ENCODE peak calls at places on chromosomes 1 and 21, in nine cellular contexts. V is heart right ventricle; T is HCT116; F is ACHN; D is activated CD4-positive, alpha-beta T cell treated with anti-CD3 and anti-CD28 coated beads, Interleukin-2, amount 10 ng/mL, durations not matched to agents 7 days and 5 days; S is adrenal gland; G is Right ventricle myocardium superior; W is H7; I is ELR. P is an unnamed sample.

GRCh38 chr1:63949965-63950364 is 176.1 kb downstream of the ROR1 start:
- DNase-seq in V (peak; percentile 31), T (no peak), F (no peak), D (no peak), S (no peak), G (no peak), W (no peak), I (no peak), P (no peak)

GRCh38 chr21:41133896-41134522 is 34.0 kb upstream of the BACE2 start:
- DNase-seq in V (no peak), T (peak; percentile 39), F (peak; percentile 50), D (no peak), S (no peak), G (no peak), W (peak; percentile 79), I (peak; percentile 26), P (no peak)

GRCh38 chr1:2110191-2110737 is 60.1 kb downstream of the PRKCZ start:
- DNase-seq in V (no peak), T (no peak), F (no peak), D (no peak), S (no peak), G (peak; percentile 26), W (no peak), I (no peak), P (no peak)

GRCh38 chr1:216750031-216750627 is 26.9 kb upstream of the ESRRG start:
- DNase-seq in V (peak; percentile 41), T (no peak), F (peak; percentile 73), D (no peak), S (peak; percentile 70), G (no peak), W (no peak), I (peak; percentile 64), P (no peak)

GRCh38 chr1:183562701-183563100 is 27.6 kb downstream of the NCF2 start:
- DNase-seq in V (no peak), T (no peak), F (no peak), D (no peak), S (no peak), G (no peak), W (no peak), I (no peak), P (no peak)

GRCh38 chr1:67355745-67356424 is 48.2 kb downstream of the IL12RB2 start:
- DNase-seq in V (no peak), T (no peak), F (no peak), D (no peak), S (no peak), G (no peak), W (no peak), I (peak; percentile 43), P (no peak)

GRCh38 chr1:212225416-212225815 is 59.8 kb upstream of the PPP2R5A start:
- DNase-seq in V (no peak), T (no peak), F (no peak), D (peak; percentile 43), S (no peak), G (no peak), W (no peak), I (no peak), P (no peak)

GRCh38 chr21:14453339-14453738 is 70.4 kb upstream of the HSPA13 start:
- DNase-seq in V (no peak), T (no peak), F (no peak), D (peak; percentile 8), S (no peak), G (no peak), W (no peak), I (no peak), P (no peak)

GRCh38 chr1:64282353-64282752 is 78.9 kb downstream of the UBE2U start:
- DNase-seq in V (no peak), T (no peak), F (no peak), D (no peak), S (no peak), G (peak; percentile 49), W (peak; percentile 38), I (no peak), P (no peak)

GRCh38 chr1:85599076-85599491 is 18.5 kb downstream of the CCN1 start:
- DNase-seq in V (no peak), T (no peak), F (no peak), D (no peak), S (no peak), G (no peak), W (no peak), I (peak; percentile 52), P (no peak)

GRCh38 chr1:59568158-59568935 is 246.4 kb upstream of the HOOK1 start:
- DNase-seq in V (no peak), T (no peak), F (peak; percentile 11), D (no peak), S (no peak), G (no peak), W (peak; percentile 14), I (peak; percentile 53), P (no peak)

GRCh38 chr1:151314137-151314875 is 12.9 kb downstream of the PI4KB start:
- DNase-seq in V (peak; percentile 78), T (no peak), F (peak; percentile 48), D (no peak), S (peak; percentile 96), G (peak; percentile 91), W (no peak), I (peak; percentile 85), P (peak; percentile 90)

GRCh38 chr1:183506561-183506960 is 34.3 kb downstream of the SMG7 start:
- DNase-seq in V (no peak), T (no peak), F (no peak), D (no peak), S (no peak), G (no peak), W (no peak), I (no peak), P (no peak)

GRCh38 chr1:6657138-6657537 is 32.5 kb downstream of the THAP3 start:
- DNase-seq in V (no peak), T (no peak), F (no peak), D (no peak), S (no peak), G (peak; percentile 73), W (no peak), I (no peak), P (no peak)

GRCh38 chr1:7478797-7479499 is 292.1 kb upstream of the VAMP3 start:
- DNase-seq in V (peak; percentile 86), T (no peak), F (no peak), D (no peak), S (peak; percentile 93), G (peak; percentile 85), W (no peak), I (peak; percentile 56), P (no peak)

GRCh38 chr1:22350987-22351756 is 100.5 kb upstream of the ZBTB40 start:
- DNase-seq in V (no peak), T (no peak), F (no peak), D (no peak), S (no peak), G (no peak), W (no peak), I (no peak), P (no peak)

GRCh38 chr1:170307426-170307825 is 161.7 kb downstream of the NTMT2 start:
- DNase-seq in V (no peak), T (no peak), F (no peak), D (no peak), S (no peak), G (no peak), W (no peak), I (peak; percentile 67), P (no peak)

GRCh38 chr1:160798439-160798838 is 2.5 kb downstream of the LY9 start:
- DNase-seq in V (no peak), T (no peak), F (no peak), D (no peak), S (no peak), G (no peak), W (no peak), I (no peak), P (no peak)

GRCh38 chr21:22154579-22155274 is 1156.5 kb downstream of the NCAM2 start:
- DNase-seq in V (no peak), T (no peak), F (no peak), D (no peak), S (no peak), G (no peak), W (no peak), I (no peak), P (no peak)

GRCh38 chr1:89905391-89906058 is 84.7 kb downstream of the LRRC8D start:
- DNase-seq in V (no peak), T (no peak), F (no peak), D (no peak), S (no peak), G (no peak), W (peak; percentile 26), I (no peak), P (no peak)

P was measured in left lobe of liver.